ENCODE peak calls at places on chromosomes 5 and 9, in six cellular contexts. Z is fibroblast of mammary gland, Q is body of pancreas, P is endodermal cell, J is AG10803, R is pancreas. H is an unnamed sample.

GRCh38 chr5:555058-555623 is 30.9 kb upstream of the SLC9A3 start:
- DNase-seq in R (peak), Z (no peak), P (peak), Q (peak), J (no peak), H (no peak)

GRCh38 chr5:1523480-1523792 is 324 bp downstream of the LPCAT1 start:
- DNase-seq in J (no peak), R (no peak), P (no peak), Q (no peak), Z (no peak), H (peak)

GRCh38 chr5:172524573-172525021 is 70.3 kb upstream of the SH3PXD2B start:
- DNase-seq in R (no peak), Z (no peak), Q (no peak), P (peak), J (no peak), H (no peak)

GRCh38 chr5:10563132-10563939 is 534 bp upstream of the ANKRD33B start:
- DNase-seq in P (peak), Z (no peak), Q (peak), R (peak), J (no peak), H (peak)

GRCh38 chr9:98781588-98782383 is 14.6 kb downstream of the ANKS6 start:
- DNase-seq in Q (no peak), P (no peak), J (no peak), Z (no peak), R (no peak), H (no peak)

GRCh38 chr5:6082685-6083084 is 295.7 kb downstream of the MED10 start:
- DNase-seq in J (no peak), R (no peak), Q (no peak), P (no peak), Z (peak), H (no peak)

GRCh38 chr9:33297455-33297854 is 7.1 kb downstream of the NFX1 start:
- DNase-seq in Z (no peak), J (no peak), Q (peak), P (no peak), R (no peak), H (no peak)

GRCh38 chr5:107875834-107876233 is 205.1 kb upstream of the EFNA5 start:
- DNase-seq in P (peak), J (peak), Q (no peak), R (no peak), Z (peak), H (no peak)

GRCh38 chr9:135920973-135921585 is 13.7 kb upstream of the CAMSAP1 start:
- DNase-seq in Z (no peak), Q (no peak), P (no peak), J (no peak), R (no peak), H (no peak)

GRCh38 chr5:74135033-74135432 is 505.5 kb downstream of the ENC1 start:
- DNase-seq in P (no peak), J (no peak), Q (no peak), Z (no peak), R (no peak), H (no peak)

GRCh38 chr5:158727108-158727507 is 372.6 kb downstream of the EBF1 start:
- DNase-seq in J (no peak), Q (no peak), R (no peak), P (no peak), Z (peak), H (no peak)

GRCh38 chr5:65103674-65104035 is 334.9 kb downstream of the CWC27 start:
- DNase-seq in Q (peak), R (peak), P (no peak), J (peak), Z (peak), H (no peak)

GRCh38 chr9:130429831-130430230 is 14.9 kb upstream of the ASS1 start:
- DNase-seq in Z (no peak), R (peak), J (no peak), P (no peak), Q (no peak), H (no peak)

GRCh38 chr5:149261246-149261645 is 10.4 kb upstream of the AFAP1L1 start:
- DNase-seq in Q (no peak), Z (no peak), P (no peak), R (no peak), J (no peak), H (no peak)

GRCh38 chr5:156147948-156148285 is 179.0 kb upstream of the SGCD start:
- DNase-seq in P (no peak), J (peak), Z (no peak), Q (no peak), R (no peak), H (peak)

GRCh38 chr5:172637122-172637580 is 3.9 kb upstream of the NEURL1B start:
- DNase-seq in P (peak), J (no peak), R (no peak), Z (no peak), Q (peak), H (no peak)

GRCh38 chr5:14239404-14239803 is 96.3 kb downstream of the TRIO start:
- DNase-seq in R (no peak), P (no peak), Q (no peak), J (no peak), Z (no peak), H (no peak)

GRCh38 chr5:85472749-85473148 is 1088.1 kb upstream of the EDIL3 start:
- DNase-seq in P (no peak), Z (no peak), R (no peak), Q (no peak), J (no peak), H (no peak)

GRCh38 chr5:37206733-37207132 is 42.4 kb downstream of the CPLANE1 start:
- DNase-seq in P (no peak), R (no peak), J (no peak), Q (no peak), Z (no peak), H (peak)

GRCh38 chr9:88355166-88355565 is 33.1 kb upstream of the SPIN1 start:
- DNase-seq in Z (peak), R (no peak), P (no peak), J (no peak), Q (no peak), H (no peak)

GRCh38 chr5:113123563-113123962 is 147.0 kb downstream of the DCP2 start:
- DNase-seq in R (no peak), Q (no peak), J (no peak), P (peak), Z (peak), H (no peak)

GRCh38 chr5:38765461-38765861 is 80.4 kb upstream of the OSMR start:
- DNase-seq in R (no peak), Q (no peak), J (no peak), Z (no peak), P (no peak), H (no peak)

GRCh38 chr9:21324040-21324439 is 11.2 kb downstream of the KLHL9 start:
- DNase-seq in Q (no peak), J (no peak), P (no peak), Z (no peak), R (no peak), H (no peak)

GRCh38 chr9:131319486-131319885 is 30.0 kb downstream of the PLPP7 start:
- DNase-seq in Q (no peak), R (peak), J (no peak), Z (no peak), P (no peak), H (no peak)

GRCh38 chr5:179135441-179136215 is 75.5 kb downstream of the ZNF354C start:
- DNase-seq in R (peak), Q (no peak), J (no peak), Z (no peak), P (no peak), H (no peak)

GRCh38 chr9:86279839-86280238 is 2.5 kb downstream of the ISCA1 start:
- DNase-seq in R (no peak), J (no peak), Z (no peak), Q (no peak), P (no peak), H (no peak)

GRCh38 chr5:15366676-15367391 is 133.1 kb upstream of the FBXL7 start:
- DNase-seq in Q (no peak), Z (peak), J (peak), R (no peak), P (no peak), H (no peak)

GRCh38 chr5:177469061-177469628 is 4.3 kb downstream of the DBN1 start:
- DNase-seq in R (peak), J (peak), Z (peak), Q (no peak), P (peak), H (peak)

DNA sequence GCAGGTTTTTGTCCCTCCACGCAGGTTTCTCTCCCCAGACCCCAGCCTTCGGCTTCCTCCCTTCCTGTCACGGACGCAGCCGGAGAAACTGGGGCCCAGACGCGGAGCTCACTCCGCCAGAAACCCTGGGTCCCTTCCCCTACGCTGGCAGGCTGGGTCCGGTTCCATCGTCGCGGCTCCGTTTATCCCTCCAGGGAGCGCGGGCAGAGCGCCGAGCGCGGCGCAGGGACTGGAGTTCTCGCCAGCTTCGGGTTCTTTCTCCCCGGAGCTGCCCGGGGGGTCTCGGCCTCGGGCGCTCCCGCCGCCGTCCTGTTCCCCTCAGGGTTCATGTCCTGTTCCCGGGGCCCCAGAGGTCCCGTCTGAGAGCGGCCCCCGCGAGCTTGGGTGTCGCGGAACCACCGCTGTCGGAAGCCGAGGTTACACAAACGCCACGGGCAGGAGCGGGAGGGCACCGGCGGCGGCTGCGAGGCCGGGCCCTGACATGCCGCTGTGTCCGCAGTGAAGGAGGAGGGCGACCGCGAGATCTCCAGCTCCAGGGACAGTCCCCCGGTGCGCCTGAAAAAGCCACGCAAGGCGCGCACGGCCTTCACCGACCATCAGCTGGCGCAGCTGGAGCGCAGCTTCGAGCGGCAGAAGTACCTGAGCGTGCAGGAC is 4.6 kb downstream of the BARHL1 start:
- DNase-seq in R (no peak), J (no peak), Z (no peak), P (peak), Q (no peak), H (no peak)
- H3K4me3 ChIP-seq in R (no peak), J (no peak), Z (no peak), P (no peak), Q (no peak), H (no peak)

DNA sequence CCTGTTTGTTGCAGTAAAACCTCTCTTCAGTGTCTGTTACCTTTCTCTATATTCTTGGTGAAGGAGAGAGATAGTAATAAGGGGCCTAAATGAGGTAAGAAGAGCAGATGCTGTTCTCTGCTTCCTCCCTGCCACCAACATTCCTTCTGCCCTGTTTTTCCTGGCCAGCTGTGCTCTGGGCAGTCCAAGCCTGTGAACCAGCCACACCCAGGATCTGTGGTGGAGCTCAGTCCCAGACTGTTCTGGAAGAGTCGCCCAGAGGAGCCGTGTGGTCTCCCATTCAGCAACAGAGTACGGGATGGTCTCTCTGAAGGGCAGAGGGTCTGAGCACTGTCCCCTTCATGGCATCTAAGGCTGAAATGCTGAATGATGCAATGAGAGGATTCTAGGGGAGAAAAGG is 70.6 kb upstream of the RPS23 start:
- DNase-seq in R (no peak), Q (no peak), Z (peak), P (no peak), J (peak), H (peak)
- H3K4me3 ChIP-seq in R (no peak), Q (no peak), Z (no peak), P (no peak), J (no peak), H (peak)

DNA sequence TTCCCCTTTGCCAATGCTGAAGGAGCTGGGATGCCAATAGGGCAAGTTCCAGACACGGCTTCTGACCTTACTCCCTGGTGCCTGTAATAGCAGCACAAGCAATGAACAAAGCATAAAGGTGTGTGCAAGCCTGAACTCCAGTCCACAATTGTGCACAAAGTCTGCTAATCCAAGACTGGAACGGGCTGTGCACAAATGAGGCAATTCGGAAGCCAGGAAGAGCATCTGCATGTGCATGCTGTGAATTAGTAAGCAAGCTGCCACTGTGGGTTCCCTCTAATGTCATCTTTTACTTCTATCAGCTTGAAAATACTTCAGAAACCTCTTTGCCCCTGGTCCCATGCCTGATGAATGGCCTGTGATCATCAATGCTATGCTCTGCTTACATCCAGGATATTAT is 165.5 kb downstream of the KCTD16 start:
- DNase-seq in R (no peak), Q (no peak), J (no peak), P (no peak), Z (no peak), H (no peak)
- H3K4me3 ChIP-seq in R (no peak), Q (no peak), J (no peak), P (no peak), Z (no peak), H (no peak)

GRCh38 chr9:81682797-81683196 is 6.5 kb downstream of the TLE1 start:
- DNase-seq in J (no peak), Q (no peak), Z (no peak), P (no peak), R (no peak), H (no peak)
- H3K4me3 ChIP-seq in J (no peak), Q (no peak), Z (no peak), P (peak), R (no peak), H (no peak)

H was measured in adipocyte.